ENCODE peak calls at places on chromosomes 16 and 17, in four cellular contexts. One of them, this sample, is unnamed.

GRCh38 chr16:49750341-49751011 is 105.4 kb downstream of the ZNF423 start:
- DNase-seq in GM12878: no peak
- DNase-seq in HepG2: no peak
- DNase-seq in WTC11: no peak
- DNase-seq in this sample: no peak

GRCh38 chr16:71499775-71500364 is 10.7 kb upstream of the ZNF19 start:
- DNase-seq in GM12878: peak
- DNase-seq in HepG2: peak
- DNase-seq in WTC11: peak
- DNase-seq in this sample: peak

GRCh38 chr17:20203761-20204263 is 194.7 kb downstream of the SPECC1 start:
- DNase-seq in GM12878: peak
- DNase-seq in HepG2: no peak
- DNase-seq in WTC11: no peak
- DNase-seq in this sample: no peak

GRCh38 chr17:50462446-50462845 is 6.2 kb downstream of the CHAD start:
- DNase-seq in GM12878: no peak
- DNase-seq in HepG2: no peak
- DNase-seq in WTC11: no peak
- DNase-seq in this sample: no peak

GRCh38 chr16:11105038-11105903 is 150.7 kb downstream of the SOCS1 start:
- DNase-seq in GM12878: peak
- DNase-seq in HepG2: peak
- DNase-seq in WTC11: no peak
- DNase-seq in this sample: peak

GRCh38 chr17:2776589-2777241 is 19.5 kb upstream of the RAP1GAP2 start:
- DNase-seq in GM12878: no peak
- DNase-seq in HepG2: peak
- DNase-seq in WTC11: peak
- DNase-seq in this sample: no peak

GRCh38 chr16:68640972-68641371 is 4.1 kb upstream of the CDH3 start:
- DNase-seq in GM12878: no peak
- DNase-seq in HepG2: no peak
- DNase-seq in WTC11: no peak
- DNase-seq in this sample: no peak

GRCh38 chr17:75404739-75405364 is 626 bp downstream of the GRB2 start:
- DNase-seq in GM12878: no peak
- DNase-seq in HepG2: no peak
- DNase-seq in WTC11: peak
- DNase-seq in this sample: peak

GRCh38 chr17:64180089-64180488 is 50.1 kb upstream of the ERN1 start:
- DNase-seq in GM12878: no peak
- DNase-seq in HepG2: no peak
- DNase-seq in WTC11: no peak
- DNase-seq in this sample: no peak

DNA sequence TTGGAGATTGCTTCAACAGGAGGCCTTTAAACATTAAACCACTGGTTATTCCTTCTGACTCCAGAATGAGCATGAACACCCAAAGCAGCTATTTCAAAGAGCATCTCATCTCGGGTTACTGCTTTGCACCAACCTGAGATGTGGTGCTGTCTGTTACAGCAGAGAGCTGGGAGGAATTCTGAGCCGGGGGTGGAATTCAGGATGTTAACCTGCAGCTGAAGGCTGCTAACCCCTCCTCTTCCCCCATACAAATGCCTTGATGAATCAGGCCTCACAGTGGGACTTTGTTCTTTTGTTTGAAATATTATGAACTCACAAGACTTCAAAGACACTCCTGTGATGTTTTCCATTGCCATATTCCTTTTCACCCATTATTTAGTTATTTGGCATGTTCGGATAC is 113.1 kb downstream of the SHISA9 start:
- DNase-seq in GM12878: no peak
- DNase-seq in HepG2: peak
- DNase-seq in WTC11: peak
- DNase-seq in this sample: no peak
- TF ChIP-seq ESRRA in GM12878: no peak
- TF ChIP-seq ESRRA in HepG2: no peak
- TF ChIP-seq ESRRA in WTC11: no peak
- TF ChIP-seq ESRRA in this sample: no peak

DNA sequence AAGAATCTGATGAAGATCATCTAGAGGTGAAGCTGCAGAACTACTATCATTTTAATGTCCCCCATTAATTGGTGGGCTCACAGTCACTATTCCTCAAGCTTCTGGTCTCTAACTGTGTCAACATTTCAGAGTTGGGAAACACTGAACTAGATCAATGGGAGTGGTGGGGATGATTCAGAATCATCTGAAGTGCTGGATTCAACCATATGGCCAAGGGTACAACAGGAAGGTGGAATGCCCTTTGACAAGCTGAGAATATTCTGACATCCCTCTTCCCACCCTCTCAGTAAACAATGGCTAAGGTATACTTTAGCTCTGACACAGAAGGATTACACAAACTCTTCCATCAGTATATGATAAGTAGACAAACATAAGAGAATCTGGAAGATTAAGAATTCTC is 16.0 kb upstream of the RFFL start:
- DNase-seq in GM12878: no peak
- DNase-seq in HepG2: peak
- DNase-seq in WTC11: no peak
- DNase-seq in this sample: no peak
- TF ChIP-seq TCF7 in GM12878: no peak
- TF ChIP-seq TCF7 in HepG2: peak
- TF ChIP-seq TCF7 in WTC11: no peak
- TF ChIP-seq TCF7 in this sample: no peak

GRCh38 chr17:48162946-48163506 is 55.5 kb downstream of the SNX11 start:
- DNase-seq in GM12878: no peak
- DNase-seq in HepG2: peak
- DNase-seq in WTC11: no peak
- DNase-seq in this sample: no peak
- TF ChIP-seq ESRRA in GM12878: no peak
- TF ChIP-seq ESRRA in HepG2: no peak
- TF ChIP-seq ESRRA in WTC11: no peak
- TF ChIP-seq ESRRA in this sample: no peak

GRCh38 chr17:30823425-30823824 is 1.1 kb downstream of the CRLF3 start:
- DNase-seq in GM12878: no peak
- DNase-seq in HepG2: no peak
- DNase-seq in WTC11: no peak
- DNase-seq in this sample: no peak
- TF ChIP-seq TCF7 in GM12878: no peak
- TF ChIP-seq TCF7 in HepG2: no peak
- TF ChIP-seq TCF7 in WTC11: no peak
- TF ChIP-seq TCF7 in this sample: no peak

DNA sequence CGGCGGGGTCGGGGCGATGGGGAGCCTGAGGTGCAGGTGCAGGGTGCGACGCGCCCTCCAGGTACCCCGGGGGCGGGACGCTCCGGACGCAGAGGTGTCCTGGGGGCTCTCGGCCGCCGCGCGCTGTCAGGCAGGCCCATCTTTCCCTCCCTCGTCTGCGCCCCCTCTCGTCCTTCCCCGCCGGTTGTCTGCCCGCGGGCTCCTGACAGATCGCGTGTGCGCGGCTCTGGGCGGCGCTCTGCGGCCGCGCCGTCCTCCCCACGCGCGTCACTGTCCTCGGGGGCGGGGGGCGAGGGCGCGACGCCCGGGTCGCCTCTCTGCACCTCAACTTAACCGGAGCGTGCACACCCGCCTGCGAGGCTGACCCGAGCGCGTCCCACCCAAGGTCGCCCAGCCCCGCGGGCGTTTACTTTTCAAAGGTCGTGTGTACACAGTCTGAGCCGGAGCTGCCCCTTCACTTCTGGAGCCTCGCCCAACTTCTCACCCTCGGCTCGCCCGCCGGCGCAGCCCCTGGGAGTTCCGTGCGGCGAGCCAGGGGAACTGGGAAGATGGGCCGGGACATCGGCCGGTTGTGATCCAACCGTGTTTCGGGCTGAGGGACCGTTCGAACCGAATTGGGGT is 512 bp downstream of the AKAP1 start:
- DNase-seq in GM12878: no peak
- DNase-seq in HepG2: peak
- DNase-seq in WTC11: peak
- DNase-seq in this sample: peak
- TF ChIP-seq ESRRA in GM12878: no peak
- TF ChIP-seq ESRRA in HepG2: peak
- TF ChIP-seq ESRRA in WTC11: peak
- TF ChIP-seq ESRRA in this sample: no peak

GRCh38 chr16:19898924-19899604 is 14.4 kb upstream of the GPRC5B start:
- DNase-seq in GM12878: no peak
- DNase-seq in HepG2: peak
- DNase-seq in WTC11: peak
- DNase-seq in this sample: peak
- TF ChIP-seq TCF7 in GM12878: no peak
- TF ChIP-seq TCF7 in HepG2: no peak
- TF ChIP-seq TCF7 in WTC11: no peak
- TF ChIP-seq TCF7 in this sample: no peak

This sample was measured in K562.